ENCODE peak calls at places on chromosomes 3 and 15, in ten cellular contexts. H, M, W, L, J, S, O, D, E and Z are unnamed samples.

GRCh38 chr15:74892313-74892712 is 2.5 kb downstream of the MPI start:
- DNase-seq in L (no peak), H (no peak), E (no peak), M (peak; percentile 41), J (no peak), S (no peak), D (no peak), W (no peak), O (no peak), Z (no peak)

GRCh38 chr3:123002749-123003497 is 24.6 kb downstream of the SEMA5B start:
- DNase-seq in M (no peak), L (no peak), S (no peak), E (no peak), O (no peak), J (no peak), D (no peak), H (no peak), W (no peak), Z (no peak)

GRCh38 chr3:133437391-133438093 is 37.7 kb downstream of the BFSP2 start:
- DNase-seq in S (no peak), H (peak; percentile 10), O (peak; percentile 51), M (no peak), L (peak; percentile 25), W (no peak), E (peak; percentile 68), J (no peak), D (no peak), Z (peak; percentile 28)

GRCh38 chr15:51200791-51201190 is 106.1 kb upstream of the TNFAIP8L3 start:
- DNase-seq in L (no peak), E (no peak), S (no peak), O (peak; percentile 20), D (no peak), W (no peak), M (no peak), H (no peak), J (peak; percentile 60), Z (no peak)

GRCh38 chr15:93030430-93031102 is 58.4 kb downstream of the RGMA start:
- DNase-seq in L (peak; percentile 58), M (peak; percentile 87), S (peak; percentile 78), D (no peak), O (peak; percentile 74), E (peak; percentile 70), J (peak; percentile 42), H (peak; percentile 65), W (peak; percentile 26), Z (peak; percentile 75)

GRCh38 chr3:159239054-159239453 is 437.2 kb downstream of the MFSD1 start:
- DNase-seq in D (peak; percentile 40), O (peak; percentile 48), L (peak; percentile 56), M (no peak), S (no peak), H (no peak), J (peak; percentile 50), E (peak; percentile 25), W (no peak), Z (no peak)

GRCh38 chr3:13556937-13557336 is 8.0 kb downstream of the FBLN2 start:
- DNase-seq in O (no peak), S (no peak), M (peak; percentile 54), L (no peak), H (no peak), W (no peak), D (no peak), J (no peak), E (no peak), Z (no peak)

GRCh38 chr15:73987646-73988045 is 4.4 kb downstream of the STOML1 start:
- DNase-seq in H (no peak), L (no peak), D (no peak), J (no peak), S (no peak), O (no peak), E (no peak), W (no peak), M (no peak), Z (no peak)

GRCh38 chr15:75508741-75509532 is 57.4 kb upstream of the SIN3A start:
- DNase-seq in J (peak; percentile 33), W (peak; percentile 20), S (no peak), O (peak; percentile 87), D (no peak), M (no peak), E (peak; percentile 72), L (peak; percentile 67), H (peak; percentile 75), Z (peak; percentile 71)

GRCh38 chr3:12449889-12450682 is 34.2 kb upstream of the TSEN2 start:
- DNase-seq in J (no peak), M (no peak), L (no peak), D (no peak), S (no peak), O (no peak), W (no peak), E (no peak), H (no peak), Z (no peak)

GRCh38 chr3:29333520-29333919 is 52.6 kb downstream of the RBMS3 start:
- DNase-seq in J (peak; percentile 58), D (no peak), M (no peak), W (no peak), S (no peak), L (no peak), H (no peak), E (no peak), O (peak; percentile 35), Z (peak; percentile 50)

GRCh38 chr3:27319847-27320526 is 49.2 kb downstream of the NEK10 start:
- DNase-seq in W (no peak), O (no peak), D (no peak), S (no peak), L (no peak), H (peak; percentile 27), E (peak; percentile 3), M (peak; percentile 50), J (no peak), Z (no peak)

GRCh38 chr15:39837454-39837853 is 54.8 kb upstream of the FSIP1 start:
- DNase-seq in S (no peak), M (no peak), L (no peak), D (no peak), E (no peak), J (no peak), H (no peak), W (no peak), O (no peak), Z (no peak)

GRCh38 chr3:39189648-39190269 is 2.6 kb downstream of the XIRP1 start:
- DNase-seq in D (no peak), H (peak; percentile 62), L (peak; percentile 46), W (no peak), S (no peak), M (peak; percentile 81), J (peak; percentile 41), E (peak; percentile 79), O (peak; percentile 85), Z (peak; percentile 76)

GRCh38 chr15:77630956-77631789 is 1.5 kb downstream of the LINGO1 start:
- DNase-seq in J (no peak), H (no peak), M (no peak), E (no peak), D (no peak), L (no peak), S (peak; percentile 73), W (no peak), O (no peak), Z (no peak)
- TF ChIP-seq CTCF in J (no peak), H (no peak), M (no peak), E (peak; percentile 18), D (no peak), L (peak; percentile 27), S (no peak), W (no peak), O (peak; percentile 25), Z (peak; percentile 21)

DNA sequence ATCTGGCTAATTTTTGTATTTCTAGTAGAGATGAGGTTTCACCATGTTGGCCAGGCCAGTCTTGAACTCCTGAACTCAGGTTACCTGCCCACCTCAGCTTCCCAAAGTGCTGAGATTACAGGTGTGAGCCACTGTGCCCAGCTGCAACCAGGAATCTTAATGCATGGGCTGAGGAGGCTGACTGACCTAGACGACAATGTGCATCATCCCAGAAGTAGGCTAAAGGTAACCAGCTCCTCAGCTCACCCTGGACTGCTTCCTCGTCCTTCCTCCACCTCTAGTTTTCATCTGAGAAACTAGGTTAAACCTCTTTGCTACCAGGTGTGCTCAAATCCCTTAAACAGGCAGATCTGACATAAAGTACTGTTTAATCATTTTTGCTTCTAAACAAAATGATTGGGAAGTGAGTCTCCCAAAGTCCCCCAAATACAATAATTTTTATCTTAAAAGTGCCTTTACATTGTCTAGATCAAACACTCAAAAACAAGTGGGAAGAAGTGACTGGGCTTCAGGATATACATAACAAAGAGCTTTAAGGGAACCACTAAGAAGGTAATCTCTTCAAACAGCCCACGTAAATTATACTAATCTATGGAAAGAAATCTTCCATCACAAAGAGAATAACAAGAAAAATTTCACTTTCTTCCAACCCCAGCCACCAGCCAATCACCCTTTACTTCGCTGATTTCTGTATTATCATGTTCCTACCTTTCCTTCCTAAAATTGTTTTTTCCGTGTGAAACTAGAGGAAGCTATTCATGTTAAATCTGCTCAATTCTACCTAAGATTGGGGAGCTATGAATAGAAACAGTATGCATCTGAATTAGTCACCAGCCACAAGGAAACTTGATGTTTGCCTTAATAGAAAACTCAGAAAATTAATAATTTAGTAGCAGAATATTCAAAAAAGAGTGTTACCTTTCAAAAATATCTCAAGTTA is 34.7 kb downstream of the IGF2BP2 start:
- DNase-seq in S (no peak), D (no peak), H (no peak), W (no peak), J (no peak), O (no peak), E (no peak), M (no peak), L (no peak), Z (no peak)
- H3K4me3 ChIP-seq in S (no peak overlapping the region), D (no peak overlapping the region), H (no peak overlapping the region), W (no peak overlapping the region), J (no peak overlapping the region), O (no peak overlapping the region), E (no peak overlapping the region), M (no peak overlapping the region), L (no peak overlapping the region), Z (no peak overlapping the region)

DNA sequence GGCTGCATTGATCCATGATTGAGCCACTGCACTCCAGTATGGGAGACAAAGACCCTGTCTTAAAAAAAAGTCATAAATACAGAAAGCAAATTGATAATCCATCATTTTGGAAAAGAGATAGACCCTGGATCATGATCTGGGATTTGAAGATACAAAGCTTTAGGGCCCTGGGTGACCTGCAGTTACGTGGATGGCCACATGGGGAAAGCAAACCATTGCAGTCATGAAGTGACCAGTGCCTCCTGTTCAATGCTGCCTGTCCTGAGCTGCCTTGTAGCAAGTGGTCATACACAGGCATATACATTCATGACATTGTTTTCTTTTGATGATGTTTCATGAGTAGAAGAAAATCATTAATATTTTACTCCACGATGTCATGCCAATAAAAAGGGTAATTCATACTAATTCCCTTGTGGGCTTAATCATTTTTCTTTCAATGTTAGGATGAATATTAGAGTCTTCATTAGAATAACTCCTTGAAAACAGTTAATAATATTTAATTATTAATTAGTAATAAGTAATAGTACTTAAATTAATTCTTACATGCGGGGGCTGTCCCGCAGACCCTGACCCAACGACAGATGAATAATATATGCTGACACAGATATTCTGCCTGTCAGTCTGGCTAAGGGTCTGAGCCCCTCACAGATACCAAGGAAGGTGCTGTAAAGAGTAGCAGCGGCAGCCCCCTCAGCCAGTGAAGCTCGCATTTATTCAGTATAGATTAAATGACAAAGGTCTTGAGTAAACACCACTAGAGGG is 109.0 kb upstream of the UNC13C start:
- DNase-seq in L (no peak), S (no peak), O (no peak), H (no peak), D (no peak), E (no peak), W (no peak), M (no peak), J (no peak), Z (peak; percentile 1)
- TF ChIP-seq CTCF in L (peak; percentile 7), S (no peak), O (peak; percentile 6), H (no peak), D (peak; percentile 8), E (no peak), W (no peak), M (peak; percentile 4), J (no peak), Z (peak; percentile 22)

GRCh38 chr3:16174976-16175901 is 759 bp downstream of the GALNT15 start:
- DNase-seq in D (no peak), W (no peak), L (no peak), M (peak; percentile 61), S (peak; percentile 37), O (no peak), J (no peak), E (no peak), H (no peak), Z (no peak)
- H3K4me3 ChIP-seq in D (no peak overlapping the region), W (peak overlapping the region; percentile 57), L (peak overlapping the region; percentile 20), M (peak overlapping the region; percentile 55), S (peak overlapping the region; percentile 14), O (no peak overlapping the region), J (peak overlapping the region; percentile 38), E (peak overlapping the region; percentile 23), H (peak overlapping the region; percentile 54), Z (peak overlapping the region; percentile 27)